ENCODE peak calls at places on chromosomes 13 and 19, in six cellular contexts. B is ovary, H is aorta, G is ascending aorta, D is tibial artery, C is lower lobe of right lung. R is an unnamed sample. For H3K4me1 and H3K36me3, the result is how much of the 10 kb centered on the place peaks cover.

GRCh38 chr19:35125270-35125717 is 9.6 kb downstream of the LGI4 start:
- DNase-seq in G (no peak), H (no peak), C (no peak), B (no peak), D (no peak), R (peak)

GRCh38 chr13:54210397-54211050 is 1181.9 kb downstream of the OLFM4 start:
- DNase-seq in G (no peak), D (no peak), B (no peak), C (no peak), H (no peak), R (no peak)

GRCh38 chr13:70171151-70171550 is 62.9 kb upstream of the KLHL1 start:
- DNase-seq in D (no peak), G (no peak), C (no peak), B (no peak), H (no peak), R (peak)

GRCh38 chr13:39765801-39766463 is 110.5 kb downstream of the COG6 start:
- DNase-seq in C (peak), D (no peak), G (no peak), B (peak), H (no peak), R (peak)

GRCh38 chr19:49114630-49115363 is 627 bp downstream of the LIN7B start:
- DNase-seq in H (peak), B (peak), D (peak), C (peak), G (no peak), R (peak)

GRCh38 chr13:30906411-30906990 is 430 bp downstream of the MEDAG start:
- DNase-seq in H (peak), D (peak), B (no peak), C (no peak), G (no peak), R (no peak)

GRCh38 chr13:93227280-93227905 is 786 bp downstream of the GPC6 start:
- DNase-seq in H (peak), B (peak), D (peak), G (no peak), C (peak), R (no peak)

GRCh38 chr13:32428581-32429072 is 697 bp upstream of the N4BP2L1 start:
- DNase-seq in B (no peak), D (no peak), C (no peak), G (no peak), H (no peak), R (peak)

GRCh38 chr19:12956446-12957388 is at the start of gene GADD45GIP1:
- DNase-seq in C (peak), G (no peak), D (peak), B (peak), H (peak), R (peak)

GRCh38 chr19:35444735-35445134 is 3.3 kb upstream of the FFAR2 start:
- DNase-seq in H (no peak), D (no peak), G (no peak), B (no peak), C (no peak), R (no peak)

GRCh38 chr13:26721251-26721939 is 39.2 kb downstream of the GPR12 start:
- DNase-seq in H (peak), B (no peak), G (no peak), C (no peak), D (no peak), R (peak)
- H3K4me3 ChIP-seq in H (no peak), B (no peak), G (no peak), C (no peak), D (no peak), R (no peak)

GRCh38 chr19:3405261-3405653 is 38.9 kb downstream of the NFIC start:
- DNase-seq in B (no peak), C (no peak), D (no peak), G (no peak), H (no peak), R (no peak)
- H3K4me1 ChIP-seq in B (under half), C (half or more), D (half or more), G (half or more), H (under half), R (under half)

GRCh38 chr13:110683203-110683883 is 22.6 kb downstream of the CARS2 start:
- DNase-seq in B (no peak), D (no peak), H (no peak), G (no peak), C (no peak), R (no peak)

GRCh38 chr13:110682746-110683145 is 23.2 kb downstream of the CARS2 start:
- DNase-seq in D (no peak), H (no peak), C (no peak), G (no peak), B (no peak), R (no peak)

GRCh38 chr13:110680852-110681251 is 25.1 kb downstream of the CARS2 start:
- DNase-seq in C (no peak), H (no peak), G (no peak), B (no peak), D (no peak), R (no peak)

GRCh38 chr13:110683921-110684320 is 22.0 kb downstream of the CARS2 start:
- DNase-seq in C (no peak), B (no peak), G (no peak), D (no peak), H (no peak), R (no peak)

GRCh38 chr13:110681868-110682550 is 23.9 kb downstream of the CARS2 start:
- DNase-seq in C (no peak), B (no peak), D (no peak), H (no peak), G (no peak), R (no peak)
- H3K36me3 ChIP-seq in C (half or more), B (under half), D (half or more), H (under half), G (half or more), R (under half)

GRCh38 chr19:57465680-57466381 is 8.9 kb upstream of the VN1R1 start:
- DNase-seq in C (no peak), H (no peak), G (no peak), D (no peak), B (no peak), R (no peak)
- H3K4me3 ChIP-seq in C (no peak), H (no peak), G (no peak), D (no peak), B (no peak), R (no peak)

DNA sequence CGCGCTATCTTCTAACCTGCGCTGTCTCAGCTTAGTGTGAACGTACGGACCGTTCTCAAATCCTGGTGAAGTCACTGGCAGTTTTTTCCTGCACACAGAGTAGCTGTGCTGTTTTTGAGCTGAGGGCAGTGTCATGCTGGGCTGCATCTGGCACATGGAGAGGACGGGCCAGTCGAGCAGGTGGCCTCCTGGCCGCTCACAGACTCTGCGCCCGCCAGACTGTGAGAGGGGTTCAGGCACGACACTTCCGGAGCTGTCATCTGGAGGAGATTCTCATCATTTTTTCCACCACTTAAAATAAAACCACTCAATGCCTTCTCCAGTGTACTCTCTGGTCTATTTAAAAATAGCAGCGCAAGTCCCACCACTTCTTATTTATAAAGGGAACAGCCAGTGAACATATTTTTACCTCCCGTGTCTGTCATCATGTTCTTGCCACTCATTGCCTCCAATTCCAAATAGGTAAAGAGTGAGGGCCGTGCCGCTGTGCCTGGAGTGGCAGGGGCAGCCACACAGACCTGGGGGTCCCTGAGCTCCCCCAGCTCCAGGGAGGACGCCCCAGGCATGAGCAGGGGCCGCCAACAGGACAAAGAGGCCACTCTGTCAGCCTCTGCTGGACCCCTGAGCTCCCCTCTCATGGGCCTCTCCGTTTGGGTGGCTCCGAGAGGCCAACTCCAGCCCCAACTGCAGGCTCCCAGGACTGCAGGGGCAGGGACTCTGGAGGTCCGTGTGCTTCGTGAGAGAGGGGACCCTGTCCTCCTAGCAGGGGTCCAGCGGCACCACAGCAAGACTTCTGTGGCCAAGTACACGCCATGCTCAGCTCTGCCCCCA is 36.9 kb upstream of the GRTP1 start:
- DNase-seq in H (no peak), G (no peak), C (peak), B (no peak), D (peak), R (no peak)
- H3K4me1 ChIP-seq in H (under half), G (under half), C (under half), B (under half), D (under half), R (under half)

GRCh38 chr13:66237411-66238062 is 992.6 kb downstream of the PCDH9 start:
- DNase-seq in G (no peak), C (no peak), H (no peak), D (no peak), B (no peak), R (no peak)
- H3K36me3 ChIP-seq in G (under half), C (under half), H (under half), D (under half), B (under half), R (under half)

DNA sequence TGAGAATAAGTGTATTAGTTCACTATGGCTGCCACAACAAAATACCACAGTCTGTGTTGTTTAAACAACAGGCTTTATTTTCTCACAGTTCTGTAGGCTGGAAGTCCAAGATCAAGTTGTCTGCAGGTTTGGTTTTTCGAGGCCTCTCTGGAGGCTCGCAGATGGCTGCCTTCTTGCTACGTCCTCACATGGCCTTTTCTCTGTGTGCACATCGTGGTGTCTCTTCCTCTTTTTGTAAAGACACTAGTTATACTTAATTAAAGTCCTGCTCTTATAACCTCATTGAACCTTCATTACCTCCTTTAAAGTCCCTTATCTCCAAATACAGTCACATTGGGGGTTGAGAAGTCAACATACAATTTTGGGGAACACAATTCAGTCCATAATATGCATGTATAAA is 10.6 kb downstream of the CSNK1A1L start:
- DNase-seq in B (no peak), C (no peak), D (no peak), G (no peak), H (no peak), R (no peak)
- H3K4me3 ChIP-seq in B (no peak), C (no peak), D (no peak), G (no peak), H (no peak), R (no peak)

DNA sequence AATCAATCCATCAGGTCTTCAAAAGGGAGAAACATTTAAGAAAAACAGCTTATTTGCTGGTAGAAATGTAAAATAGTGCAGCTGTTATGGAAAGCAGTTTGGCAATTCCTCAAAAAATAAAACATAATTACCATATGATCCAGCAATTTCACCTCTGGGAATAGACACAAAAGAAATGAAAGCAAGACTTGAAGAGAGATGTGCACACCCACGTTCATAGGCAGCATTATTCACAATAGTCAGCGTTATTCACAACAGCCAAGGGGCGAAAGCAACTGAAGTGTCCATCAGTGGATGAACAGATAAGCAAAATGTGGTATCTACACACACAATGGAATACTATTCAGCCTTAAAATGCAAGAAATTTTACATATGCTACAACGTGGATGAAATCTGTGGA is 45.1 kb upstream of the DOCK9 start:
- DNase-seq in B (no peak), H (no peak), G (no peak), D (no peak), C (no peak), R (no peak)
- H3K4me1 ChIP-seq in B (under half), H (under half), G (under half), D (under half), C (under half), R (under half)